ENCODE peak calls at places on chromosomes 7 and 10, in five cellular contexts. O is cerebellar nuclear complex; Y is NCI-H526; T is lower lobe of right lung; J is CD4-positive, alpha-beta memory T cell. Q is an unnamed sample.

GRCh38 chr10:34814228-34815173 is 595 bp downstream of the PARD3 start:
- DNase-seq in O (no peak), Y (peak), T (no peak), J (no peak), Q (peak)

GRCh38 chr7:66731986-66732385 is 8.5 kb upstream of the RABGEF1 start:
- DNase-seq in O (no peak), Y (no peak), T (no peak), J (no peak), Q (no peak)

GRCh38 chr7:119197172-119197871 is 972.8 kb downstream of the ANKRD7 start:
- DNase-seq in O (no peak), Y (no peak), T (no peak), J (no peak), Q (no peak)

GRCh38 chr7:67573639-67574038 is 577.0 kb downstream of the TYW1 start:
- DNase-seq in O (no peak), Y (no peak), T (no peak), J (no peak), Q (no peak)

GRCh38 chr10:116201011-116201410 is 72.0 kb downstream of the GFRA1 start:
- DNase-seq in O (no peak), Y (no peak), T (no peak), J (no peak), Q (no peak)

GRCh38 chr10:49646256-49646870 is 32.5 kb downstream of the CHAT start:
- DNase-seq in O (no peak), Y (peak), T (no peak), J (no peak), Q (peak)

GRCh38 chr7:13946181-13946580 is 43.3 kb downstream of the ETV1 start:
- DNase-seq in O (no peak), Y (no peak), T (no peak), J (no peak), Q (no peak)

GRCh38 chr7:112238852-112239610 is 32.5 kb downstream of the ZNF277 start:
- DNase-seq in O (no peak), Y (no peak), T (no peak), J (no peak), Q (peak)

GRCh38 chr10:12980713-12981306 is 20.7 kb downstream of the CCDC3 start:
- DNase-seq in O (no peak), Y (no peak), T (no peak), J (no peak), Q (no peak)

GRCh38 chr10:76036410-76036940 is 605.1 kb downstream of the LRMDA start:
- DNase-seq in O (no peak), Y (peak), T (peak), J (peak), Q (peak)

GRCh38 chr10:59865101-59865500 is 41.3 kb downstream of the CCDC6 start:
- DNase-seq in O (no peak), Y (peak), T (no peak), J (no peak), Q (no peak)

GRCh38 chr7:114759347-114760062 is 162.4 kb upstream of the MDFIC start:
- DNase-seq in O (no peak), Y (no peak), T (no peak), J (no peak), Q (no peak)

GRCh38 chr7:128174391-128174790 is 66.7 kb upstream of the LEP start:
- DNase-seq in O (peak), Y (no peak), T (no peak), J (no peak), Q (no peak)

GRCh38 chr10:132861116-132861691 is 75.3 kb upstream of the NKX6-2 start:
- DNase-seq in O (no peak), Y (no peak), T (peak), J (no peak), Q (peak)

GRCh38 chr7:30656006-30656575 is 26.2 kb downstream of the CRHR2 start:
- DNase-seq in O (no peak), Y (no peak), T (no peak), J (no peak), Q (no peak)

GRCh38 chr10:60394444-60394843 is 4.8 kb upstream of the ANK3 start:
- DNase-seq in O (no peak), Y (no peak), T (no peak), J (peak), Q (no peak)

GRCh38 chr7:117435475-117436043 is 8.3 kb upstream of the ASZ1 start:
- DNase-seq in O (no peak), Y (no peak), T (no peak), J (no peak), Q (no peak)

GRCh38 chr10:100562806-100563293 is 27.1 kb downstream of the HIF1AN start:
- DNase-seq in O (no peak), Y (peak), T (no peak), J (no peak), Q (peak)

GRCh38 chr7:95952851-95953250 is 180.5 kb downstream of the DYNC1I1 start:
- DNase-seq in O (no peak), Y (no peak), T (no peak), J (no peak), Q (no peak)

GRCh38 chr10:18523025-18523424 is 128.4 kb downstream of the NSUN6 start:
- DNase-seq in O (no peak), Y (no peak), T (no peak), J (no peak), Q (no peak)

GRCh38 chr7:151349507-151349853 is 7.9 kb downstream of the NUB1 start:
- DNase-seq in O (no peak), Y (no peak), T (no peak), J (no peak), Q (no peak)

GRCh38 chr7:26630361-26630760 is 234.0 kb downstream of the SKAP2 start:
- DNase-seq in O (no peak), Y (no peak), T (no peak), J (no peak), Q (no peak)

GRCh38 chr10:59876695-59877094 is 29.7 kb downstream of the CCDC6 start:
- DNase-seq in O (no peak), Y (no peak), T (no peak), J (no peak), Q (no peak)

GRCh38 chr7:18361756-18362155 is 133.8 kb upstream of the HDAC9 start:
- DNase-seq in O (no peak), Y (no peak), T (no peak), J (no peak), Q (no peak)

GRCh38 chr7:5420841-5421625 is 2.6 kb downstream of the TNRC18 start:
- DNase-seq in O (no peak), Y (peak), T (peak), J (peak), Q (peak)

GRCh38 chr10:91689731-91690168 is 56.9 kb upstream of the PPP1R3C start:
- DNase-seq in O (no peak), Y (no peak), T (no peak), J (no peak), Q (no peak)

GRCh38 chr10:129709101-129709500 is 242.1 kb downstream of the MGMT start:
- DNase-seq in O (no peak), Y (no peak), T (no peak), J (no peak), Q (peak)

GRCh38 chr7:137820677-137821420 is 25.9 kb downstream of the DGKI start:
- DNase-seq in O (no peak), Y (peak), T (no peak), J (no peak), Q (peak)